ENCODE peak calls at places on chromosomes 6 and 20, in five cellular contexts. G is GM20000, A is omental fat pad, K is astrocyte, T is brain microvascular endothelial cell. B is an unnamed sample.

GRCh38 chr20:51695574-51696303 is 72.5 kb downstream of the ATP9A start:
- DNase-seq in A (no peak), G (no peak), K (peak), T (peak), B (peak)

GRCh38 chr6:160424256-160424655 is 76.1 kb downstream of the SLC22A3 start:
- DNase-seq in G (no peak), K (no peak), T (no peak), A (no peak), B (no peak)

GRCh38 chr6:113908801-113909200 is 51.7 kb downstream of the MARCKS start:
- DNase-seq in G (no peak), A (no peak), K (peak), T (peak), B (no peak)

GRCh38 chr20:64188682-64189529 is 24.7 kb downstream of the MYT1 start:
- DNase-seq in T (peak), K (peak), G (no peak), A (no peak), B (peak)

GRCh38 chr20:41178495-41178894 is 41.2 kb downstream of the PLCG1 start:
- DNase-seq in K (no peak), G (no peak), T (no peak), A (no peak), B (no peak)

GRCh38 chr6:53679446-53679933 is 13.9 kb upstream of the KLHL31 start:
- DNase-seq in A (no peak), T (peak), K (peak), G (peak), B (peak)

GRCh38 chr20:59398552-59399265 is 98.3 kb downstream of the EDN3 start:
- DNase-seq in K (no peak), G (no peak), T (no peak), A (no peak), B (no peak)

GRCh38 chr20:58811334-58811733 is 39.4 kb downstream of the GNAS-AS1 start:
- DNase-seq in A (no peak), K (no peak), T (no peak), G (no peak), B (no peak)

GRCh38 chr6:14713008-14713452 is 532.8 kb upstream of the JARID2 start:
- DNase-seq in K (peak), G (no peak), T (peak), A (no peak), B (peak)

GRCh38 chr20:54106162-54106561 is 35.8 kb upstream of the BCAS1 start:
- DNase-seq in K (no peak), G (no peak), A (no peak), T (no peak), B (no peak)

GRCh38 chr20:54103067-54103761 is 32.8 kb upstream of the BCAS1 start:
- DNase-seq in T (peak), G (peak), K (no peak), A (peak), B (peak)

GRCh38 chr20:54105653-54106052 is 35.3 kb upstream of the BCAS1 start:
- DNase-seq in T (no peak), K (no peak), G (no peak), A (no peak), B (no peak)

GRCh38 chr20:54102543-54102942 is 32.1 kb upstream of the BCAS1 start:
- DNase-seq in A (no peak), K (no peak), T (no peak), G (no peak), B (no peak)

GRCh38 chr20:54103762-54104600 is 33.6 kb upstream of the BCAS1 start:
- DNase-seq in K (no peak), T (no peak), G (no peak), A (no peak), B (no peak)
- TF ChIP-seq CTCF in K (no peak), T (no peak), G (no peak), A (no peak), B (peak)

GRCh38 chr20:54980321-54980960 is 505.0 kb downstream of the DOK5 start:
- DNase-seq in T (no peak), K (peak), A (no peak), G (no peak), B (no peak)
- TF ChIP-seq CTCF in T (no peak), K (peak), A (no peak), G (no peak), B (peak)

DNA sequence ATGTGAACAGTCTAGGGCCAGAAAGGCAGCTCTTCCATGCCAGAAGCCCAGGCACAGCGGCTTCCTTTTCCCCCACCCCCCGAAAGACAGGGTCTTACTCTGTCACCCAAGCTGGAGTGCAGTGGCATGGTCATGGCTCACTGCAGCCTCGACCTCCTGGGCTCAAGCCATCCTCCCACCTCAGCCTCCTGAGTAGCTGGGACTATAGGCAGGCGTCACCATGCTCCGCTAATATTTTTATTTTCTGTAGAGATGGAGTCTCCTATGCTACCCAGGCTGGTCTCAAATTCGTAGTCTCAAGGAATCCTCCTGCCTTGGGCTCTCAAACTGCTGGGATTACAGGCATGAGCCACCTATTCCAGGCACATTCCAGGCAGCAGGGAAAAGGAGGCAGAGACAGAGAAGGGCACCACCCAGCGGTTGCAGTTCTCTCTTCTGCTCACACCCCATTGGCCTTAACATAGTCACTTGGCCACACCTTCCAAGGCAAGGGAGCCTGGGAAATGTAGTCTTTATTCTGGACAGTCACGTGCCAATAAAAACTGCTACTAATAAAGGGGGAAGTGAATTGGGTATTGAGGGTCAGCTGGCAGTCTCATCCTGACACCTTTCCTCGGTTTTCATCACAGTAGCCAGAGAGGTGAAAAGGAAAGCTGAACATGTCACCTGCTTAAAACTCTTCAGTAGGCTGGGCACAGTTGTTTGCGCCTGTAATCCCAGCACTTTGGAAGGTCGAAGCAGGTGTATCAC is 205.9 kb downstream of the ZMYND8 start:
- DNase-seq in A (no peak), G (peak), T (peak), K (peak), B (peak)
- TF ChIP-seq CTCF in A (no peak), G (no peak), T (peak), K (peak), B (peak)

DNA sequence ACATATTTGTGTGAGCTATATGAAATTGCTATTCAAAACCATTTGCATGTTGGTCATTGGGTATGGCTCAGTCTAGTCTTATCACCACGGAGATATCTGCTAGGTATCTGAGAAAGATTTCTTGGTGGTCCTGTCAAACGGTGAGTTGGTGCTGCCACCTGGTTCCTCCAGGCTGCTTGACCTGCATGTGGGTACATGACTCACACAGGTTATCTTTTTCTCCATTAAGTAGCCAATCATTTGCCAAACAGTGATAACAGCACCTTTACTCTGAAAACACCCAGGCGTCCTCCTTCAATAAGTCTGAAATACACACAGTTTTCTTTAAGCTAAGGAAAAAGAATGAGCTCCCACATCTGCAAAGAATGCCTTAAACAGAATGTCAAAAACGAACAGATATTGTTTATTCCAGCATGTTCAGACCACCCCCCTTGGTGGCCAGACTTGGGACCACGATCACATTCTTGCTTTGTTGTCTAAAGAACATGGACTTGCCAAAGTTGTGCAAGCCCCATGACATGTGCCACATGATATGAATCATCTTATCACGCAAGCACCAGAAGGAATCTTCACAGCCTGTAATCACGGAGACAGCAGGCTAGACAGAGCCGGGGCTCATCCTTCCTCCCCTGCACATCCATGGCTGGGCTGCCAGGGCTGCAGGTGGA is 200.7 kb upstream of the THBS2 start:
- DNase-seq in A (no peak), K (peak), T (peak), G (no peak), B (peak)
- TF ChIP-seq CTCF in A (no peak), K (no peak), T (no peak), G (no peak), B (peak)

DNA sequence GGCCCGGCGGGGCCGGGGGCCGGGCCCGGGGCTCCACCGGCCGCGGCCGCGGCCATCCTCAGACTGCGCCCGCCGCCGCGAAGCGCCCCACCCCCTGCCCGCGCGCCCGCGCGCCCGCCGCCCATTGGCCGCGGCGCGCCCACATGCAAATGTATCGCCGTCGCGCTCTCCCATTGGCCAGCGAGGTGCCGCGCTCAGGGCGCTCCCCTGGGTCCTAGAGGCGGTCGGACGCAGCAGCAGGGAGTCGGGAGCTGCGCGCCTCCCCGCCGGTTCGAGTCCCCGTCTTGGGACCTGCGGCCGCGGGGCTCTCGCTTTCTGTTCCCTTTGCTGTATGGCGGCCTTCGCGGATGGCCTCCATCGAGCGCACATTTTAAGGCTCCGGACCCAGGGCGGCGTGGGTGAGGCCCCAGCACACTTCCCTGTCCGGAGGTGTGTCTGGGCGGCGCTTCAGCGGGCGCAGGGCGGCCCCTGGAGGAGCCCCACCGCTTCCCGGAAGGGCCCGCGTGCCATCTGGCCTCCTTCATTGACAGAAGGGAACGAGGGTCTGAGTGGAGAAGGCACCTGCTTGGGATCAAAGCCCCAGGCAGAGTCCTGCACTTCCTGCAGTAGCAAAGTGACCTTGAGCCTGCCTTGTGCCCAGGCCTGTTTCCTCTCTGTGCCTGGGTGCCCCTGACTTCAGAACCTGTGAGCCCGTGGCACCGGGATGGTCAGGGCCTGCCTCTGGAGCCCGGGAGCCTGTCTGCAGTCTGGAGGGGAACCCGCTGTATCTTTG is at the start of gene CABLES2:
- DNase-seq in K (peak), T (peak), A (peak), G (peak), B (peak)
- TF ChIP-seq CTCF in K (no peak), T (no peak), A (no peak), G (no peak), B (peak)

GRCh38 chr6:127618729-127619128 is 41.8 kb downstream of the C6orf58 start:
- DNase-seq in G (no peak), A (no peak), K (no peak), T (no peak), B (peak)
- TF ChIP-seq CTCF in G (no peak), A (no peak), K (no peak), T (no peak), B (no peak)